ENCODE peak calls at places on chromosomes 13 and 19, in five cellular contexts. O is NB4, B is NCI-H2029, W is kidney glomerular epithelial cell, F is iris pigment epithelial cell. C is an unnamed sample.
A peak's percentile ranks its signal among the peaks of the same experiment; 100 is the strongest.

GRCh38 chr13:101523732-101524131 is 71.3 kb downstream of the ITGBL1 start:
- DNase-seq in W (peak; percentile 77), B (no peak), F (peak; percentile 85), O (no peak), C (peak; percentile 96)

GRCh38 chr13:27000686-27001085 is 170.9 kb downstream of the USP12 start:
- DNase-seq in W (no peak), B (no peak), O (no peak), F (no peak), C (no peak)

GRCh38 chr13:42333613-42334328 is 61.8 kb downstream of the AKAP11 start:
- DNase-seq in O (peak; percentile 33), B (no peak), W (peak; percentile 6), F (peak; percentile 64), C (peak; percentile 66)

GRCh38 chr13:100542546-100543156 is 45.9 kb downstream of the GGACT start:
- DNase-seq in O (peak; percentile 68), F (peak; percentile 66), W (peak; percentile 28), B (no peak), C (peak; percentile 22)

GRCh38 chr13:75906315-75906714 is 270.2 kb downstream of the LMO7 start:
- DNase-seq in F (no peak), W (no peak), O (no peak), B (no peak), C (no peak)

GRCh38 chr19:40229484-40229883 is 3.0 kb upstream of the CCNP start:
- DNase-seq in O (no peak), F (peak; percentile 10), W (peak; percentile 17), B (no peak), C (peak; percentile 31)

GRCh38 chr19:6138511-6138910 is 3.0 kb downstream of the ACSBG2 start:
- DNase-seq in B (no peak), F (no peak), O (no peak), W (no peak), C (no peak)

GRCh38 chr13:65309906-65310305 is 1920.2 kb downstream of the PCDH9 start:
- DNase-seq in B (no peak), W (no peak), O (no peak), F (no peak), C (no peak)

GRCh38 chr13:63409791-63410351 is 1994.2 kb upstream of the PCDH20 start:
- DNase-seq in O (no peak), B (no peak), F (no peak), W (no peak), C (peak; percentile 26)

GRCh38 chr13:108213946-108214345 is 1.4 kb downstream of the LIG4 start:
- DNase-seq in W (peak; percentile 19), O (no peak), B (no peak), F (peak; percentile 32), C (no peak)

GRCh38 chr19:29171525-29171924 is 41.4 kb downstream of the UQCRFS1 start:
- DNase-seq in W (no peak), F (no peak), B (no peak), O (no peak), C (no peak)

GRCh38 chr19:16589917-16590316 is 17.7 kb upstream of the SLC35E1 start:
- DNase-seq in O (peak; percentile 36), B (no peak), F (no peak), W (no peak), C (no peak)

GRCh38 chr19:3031607-3031867 is 2.5 kb upstream of the TLE2 start:
- DNase-seq in F (no peak), B (no peak), W (no peak), O (no peak), C (no peak)